ENCODE peak calls at places on chromosomes 11 and 22, in four cellular contexts. One of them, this sample, is unnamed.
A peak's percentile ranks its signal among the peaks of the same experiment; 100 is the strongest.

GRCh38 chr11:12941671-12942070 is 67.4 kb upstream of the RASSF10 start:
- DNase-seq in LNCaP clone FGC: no peak
- DNase-seq in PC-3: no peak
- DNase-seq in CD4-positive, alpha-beta T cell: no peak
- DNase-seq in this sample: no peak

GRCh38 chr11:126754850-126755426 is 245.6 kb downstream of the KIRREL3 start:
- DNase-seq in LNCaP clone FGC: no peak
- DNase-seq in PC-3: no peak
- DNase-seq in CD4-positive, alpha-beta T cell: no peak
- DNase-seq in this sample: no peak

GRCh38 chr11:58880625-58881024 is 36.1 kb upstream of the GLYATL2 start:
- DNase-seq in LNCaP clone FGC: no peak
- DNase-seq in PC-3: no peak
- DNase-seq in CD4-positive, alpha-beta T cell: no peak
- DNase-seq in this sample: no peak

GRCh38 chr11:117380676-117381075 is 53.0 kb downstream of the CEP164 start:
- DNase-seq in LNCaP clone FGC: no peak
- DNase-seq in PC-3: no peak
- DNase-seq in CD4-positive, alpha-beta T cell: no peak
- DNase-seq in this sample: no peak

GRCh38 chr22:50117168-50117762 is 27.5 kb downstream of the MOV10L1 start:
- DNase-seq in LNCaP clone FGC: no peak
- DNase-seq in PC-3: no peak
- DNase-seq in CD4-positive, alpha-beta T cell: no peak
- DNase-seq in this sample: no peak

GRCh38 chr11:39786682-39787081 is 1672.8 kb downstream of the LRRC4C start:
- DNase-seq in LNCaP clone FGC: no peak
- DNase-seq in PC-3: no peak
- DNase-seq in CD4-positive, alpha-beta T cell: no peak
- DNase-seq in this sample: no peak

GRCh38 chr11:43418197-43418596 is 59.5 kb downstream of the TTC17 start:
- DNase-seq in LNCaP clone FGC: no peak
- DNase-seq in PC-3: no peak
- DNase-seq in CD4-positive, alpha-beta T cell: no peak
- DNase-seq in this sample: no peak

GRCh38 chr11:77704029-77704428 is 66.4 kb upstream of the CLNS1A start:
- DNase-seq in LNCaP clone FGC: no peak
- DNase-seq in PC-3: no peak
- DNase-seq in CD4-positive, alpha-beta T cell: no peak
- DNase-seq in this sample: no peak

GRCh38 chr11:9573775-9574555 is 495 bp downstream of the WEE1 start:
- DNase-seq in LNCaP clone FGC: no peak
- DNase-seq in PC-3: no peak
- DNase-seq in CD4-positive, alpha-beta T cell: no peak
- DNase-seq in this sample: peak; percentile 21

GRCh38 chr11:111298466-111299110 is at the start of gene POU2AF3:
- DNase-seq in LNCaP clone FGC: no peak
- DNase-seq in PC-3: no peak
- DNase-seq in CD4-positive, alpha-beta T cell: no peak
- DNase-seq in this sample: peak; percentile 31

GRCh38 chr11:65547446-65548125 is 10.6 kb downstream of the LTBP3 start:
- DNase-seq in LNCaP clone FGC: no peak
- DNase-seq in PC-3: no peak
- DNase-seq in CD4-positive, alpha-beta T cell: no peak
- DNase-seq in this sample: no peak

GRCh38 chr11:131108780-131109179 is 192.5 kb upstream of the SNX19 start:
- DNase-seq in LNCaP clone FGC: no peak
- DNase-seq in PC-3: peak; percentile 39
- DNase-seq in CD4-positive, alpha-beta T cell: no peak
- DNase-seq in this sample: no peak

GRCh38 chr11:23711981-23712380 is 784.9 kb upstream of the LUZP2 start:
- DNase-seq in LNCaP clone FGC: no peak
- DNase-seq in PC-3: no peak
- DNase-seq in CD4-positive, alpha-beta T cell: no peak
- DNase-seq in this sample: no peak

GRCh38 chr11:71934213-71934612 is 5.4 kb downstream of the RNF121 start:
- DNase-seq in LNCaP clone FGC: no peak
- DNase-seq in PC-3: no peak
- DNase-seq in CD4-positive, alpha-beta T cell: no peak
- DNase-seq in this sample: no peak

GRCh38 chr11:94731921-94732601 is 36.1 kb upstream of the AMOTL1 start:
- DNase-seq in LNCaP clone FGC: no peak
- DNase-seq in PC-3: peak; percentile 90
- DNase-seq in CD4-positive, alpha-beta T cell: no peak
- DNase-seq in this sample: no peak

GRCh38 chr11:7571640-7572000 is 57.8 kb downstream of the PPFIBP2 start:
- DNase-seq in LNCaP clone FGC: no peak
- DNase-seq in PC-3: peak; percentile 82
- DNase-seq in CD4-positive, alpha-beta T cell: no peak
- DNase-seq in this sample: peak; percentile 84

GRCh38 chr22:35978889-35979288 is 49.7 kb downstream of the RBFOX2 start:
- DNase-seq in LNCaP clone FGC: no peak
- DNase-seq in PC-3: no peak
- DNase-seq in CD4-positive, alpha-beta T cell: no peak
- DNase-seq in this sample: no peak

GRCh38 chr11:115301029-115301428 is 203.2 kb downstream of the CADM1 start:
- DNase-seq in LNCaP clone FGC: no peak
- DNase-seq in PC-3: no peak
- DNase-seq in CD4-positive, alpha-beta T cell: no peak
- DNase-seq in this sample: no peak

GRCh38 chr11:70568504-70569172 is 170.3 kb downstream of the CTTN start:
- DNase-seq in LNCaP clone FGC: no peak
- DNase-seq in PC-3: no peak
- DNase-seq in CD4-positive, alpha-beta T cell: no peak
- DNase-seq in this sample: no peak

GRCh38 chr11:129368889-129369672 is 6.6 kb upstream of the BARX2 start:
- DNase-seq in LNCaP clone FGC: no peak
- DNase-seq in PC-3: peak; percentile 50
- DNase-seq in CD4-positive, alpha-beta T cell: no peak
- DNase-seq in this sample: no peak

GRCh38 chr11:129359748-129360147 is 15.9 kb upstream of the BARX2 start:
- DNase-seq in LNCaP clone FGC: no peak
- DNase-seq in PC-3: no peak
- DNase-seq in CD4-positive, alpha-beta T cell: no peak
- DNase-seq in this sample: no peak

GRCh38 chr11:129366737-129367597 is 8.7 kb upstream of the BARX2 start:
- DNase-seq in LNCaP clone FGC: no peak
- DNase-seq in PC-3: peak; percentile 47
- DNase-seq in CD4-positive, alpha-beta T cell: no peak
- DNase-seq in this sample: no peak

GRCh38 chr11:129365816-129366215 is 9.8 kb upstream of the BARX2 start:
- DNase-seq in LNCaP clone FGC: no peak
- DNase-seq in PC-3: peak; percentile 96
- DNase-seq in CD4-positive, alpha-beta T cell: no peak
- DNase-seq in this sample: no peak

GRCh38 chr11:129364143-129364654 is 11.4 kb upstream of the BARX2 start:
- DNase-seq in LNCaP clone FGC: peak; percentile 80
- DNase-seq in PC-3: peak; percentile 96
- DNase-seq in CD4-positive, alpha-beta T cell: peak; percentile 69
- DNase-seq in this sample: peak; percentile 75
- TF ChIP-seq CTCF in LNCaP clone FGC: peak; percentile 100
- TF ChIP-seq CTCF in PC-3: peak; percentile 100
- TF ChIP-seq CTCF in CD4-positive, alpha-beta T cell: peak; percentile 99
- TF ChIP-seq CTCF in this sample: peak; percentile 96

GRCh38 chr11:92826597-92826996 is 142.9 kb upstream of the MTNR1B start:
- DNase-seq in LNCaP clone FGC: no peak
- DNase-seq in PC-3: no peak
- DNase-seq in CD4-positive, alpha-beta T cell: no peak
- DNase-seq in this sample: no peak
- TF ChIP-seq CTCF in LNCaP clone FGC: peak; percentile 35
- TF ChIP-seq CTCF in PC-3: no peak
- TF ChIP-seq CTCF in CD4-positive, alpha-beta T cell: no peak
- TF ChIP-seq CTCF in this sample: no peak

GRCh38 chr11:36711104-36711825 is 113.2 kb upstream of the RAG2 start:
- DNase-seq in LNCaP clone FGC: no peak
- DNase-seq in PC-3: peak; percentile 26
- DNase-seq in CD4-positive, alpha-beta T cell: no peak
- DNase-seq in this sample: no peak
- TF ChIP-seq CTCF in LNCaP clone FGC: peak; percentile 49
- TF ChIP-seq CTCF in PC-3: peak; percentile 57
- TF ChIP-seq CTCF in CD4-positive, alpha-beta T cell: no peak
- TF ChIP-seq CTCF in this sample: no peak

GRCh38 chr22:19035474-19036228 is 86.6 kb downstream of the DGCR2 start:
- DNase-seq in LNCaP clone FGC: no peak
- DNase-seq in PC-3: no peak
- DNase-seq in CD4-positive, alpha-beta T cell: no peak
- DNase-seq in this sample: no peak
- TF ChIP-seq CTCF in LNCaP clone FGC: no peak
- TF ChIP-seq CTCF in PC-3: no peak
- TF ChIP-seq CTCF in CD4-positive, alpha-beta T cell: no peak
- TF ChIP-seq CTCF in this sample: no peak

GRCh38 chr11:34105079-34105956 is at the start of gene NAT10:
- DNase-seq in LNCaP clone FGC: peak; percentile 98
- DNase-seq in PC-3: peak; percentile 98
- DNase-seq in CD4-positive, alpha-beta T cell: peak; percentile 95
- DNase-seq in this sample: peak; percentile 90
- TF ChIP-seq CTCF in LNCaP clone FGC: peak; percentile 12
- TF ChIP-seq CTCF in PC-3: no peak
- TF ChIP-seq CTCF in CD4-positive, alpha-beta T cell: no peak
- TF ChIP-seq CTCF in this sample: no peak

This sample was measured in mesothelial cell of epicardium.